ENCODE peak calls at places on chromosomes 7 and 10, in seven cellular contexts. S, O, I, F, V, B and P are unnamed samples.

GRCh38 chr10:118101501-118101900 is 54.8 kb upstream of the RAB11FIP2 start:
- DNase-seq in S (no peak), O (no peak), I (no peak), F (no peak), V (no peak), B (no peak), P (no peak)

GRCh38 chr7:23691320-23691719 is 11.3 kb downstream of the FAM221A start:
- DNase-seq in S (no peak), O (no peak), I (no peak), F (no peak), V (no peak), B (no peak), P (no peak)

GRCh38 chr7:43834463-43835251 is 34.7 kb downstream of the MRPS24 start:
- DNase-seq in S (no peak), O (no peak), I (peak), F (no peak), V (no peak), B (no peak), P (no peak)

GRCh38 chr10:35781643-35782035 is 139.5 kb upstream of the FZD8 start:
- DNase-seq in S (no peak), O (no peak), I (no peak), F (no peak), V (no peak), B (no peak), P (no peak)

GRCh38 chr7:148700693-148701092 is 2.0 kb downstream of the CUL1 start:
- DNase-seq in S (no peak), O (no peak), I (no peak), F (no peak), V (no peak), B (no peak), P (no peak)

GRCh38 chr10:86163522-86164215 is 202.9 kb downstream of the GRID1 start:
- DNase-seq in S (no peak), O (no peak), I (no peak), F (no peak), V (no peak), B (no peak), P (no peak)

GRCh38 chr10:111113961-111114830 is 37.4 kb downstream of the ADRA2A start:
- DNase-seq in S (no peak), O (no peak), I (no peak), F (no peak), V (no peak), B (no peak), P (no peak)

GRCh38 chr7:105828141-105828540 is 48.3 kb downstream of the ATXN7L1 start:
- DNase-seq in S (no peak), O (no peak), I (no peak), F (no peak), V (no peak), B (no peak), P (no peak)

GRCh38 chr7:70208236-70209063 is 610.2 kb downstream of the AUTS2 start:
- DNase-seq in S (no peak), O (no peak), I (no peak), F (no peak), V (no peak), B (no peak), P (no peak)

GRCh38 chr7:107045195-107045960 is 873 bp downstream of the PRKAR2B start:
- DNase-seq in S (no peak), O (no peak), I (no peak), F (no peak), V (no peak), B (no peak), P (no peak)

GRCh38 chr10:84237199-84238051 is 3.9 kb downstream of the LRIT1 start:
- DNase-seq in S (no peak), O (no peak), I (no peak), F (no peak), V (no peak), B (no peak), P (no peak)

GRCh38 chr7:28180364-28181147 is at the start of gene JAZF1:
- DNase-seq in S (peak), O (peak), I (peak), F (no peak), V (no peak), B (peak), P (peak)

GRCh38 chr7:158734861-158735260 is 30.3 kb upstream of the NCAPG2 start:
- DNase-seq in S (no peak), O (no peak), I (no peak), F (no peak), V (no peak), B (no peak), P (no peak)

GRCh38 chr7:29859089-29859488 is 52.8 kb downstream of the WIPF3 start:
- DNase-seq in S (no peak), O (no peak), I (no peak), F (no peak), V (no peak), B (no peak), P (no peak)

GRCh38 chr7:100053201-100053600 is 3.6 kb downstream of the ZSCAN21 start:
- DNase-seq in S (peak), O (no peak), I (peak), F (no peak), V (peak), B (peak), P (peak)

GRCh38 chr7:270351-270983 is 19.5 kb upstream of the FOXL3 start:
- DNase-seq in S (no peak), O (no peak), I (no peak), F (no peak), V (no peak), B (no peak), P (no peak)

GRCh38 chr7:154842608-154843007 is 160.3 kb downstream of the PAXIP1 start:
- DNase-seq in S (no peak), O (no peak), I (no peak), F (no peak), V (no peak), B (no peak), P (no peak)

GRCh38 chr10:62050941-62051433 is 149.5 kb downstream of the ARID5B start:
- DNase-seq in S (no peak), O (no peak), I (peak), F (no peak), V (peak), B (peak), P (peak)

GRCh38 chr10:80468002-80468401 is 13.9 kb downstream of the TSPAN14 start:
- DNase-seq in S (no peak), O (no peak), I (no peak), F (no peak), V (no peak), B (peak), P (no peak)

GRCh38 chr7:8197994-8198698 is 63.8 kb downstream of the ICA1 start:
- DNase-seq in S (no peak), O (no peak), I (no peak), F (no peak), V (no peak), B (no peak), P (no peak)

GRCh38 chr10:115948415-115948814 is 324.6 kb downstream of the GFRA1 start:
- DNase-seq in S (no peak), O (no peak), I (no peak), F (no peak), V (no peak), B (no peak), P (no peak)

GRCh38 chr7:32319019-32319382 is 171.2 kb downstream of the LSM5 start:
- DNase-seq in S (no peak), O (no peak), I (no peak), F (no peak), V (no peak), B (no peak), P (no peak)

GRCh38 chr10:95416973-95417372 is 126.2 kb upstream of the PDLIM1 start:
- DNase-seq in S (no peak), O (no peak), I (no peak), F (no peak), V (no peak), B (no peak), P (no peak)

GRCh38 chr10:34643620-34644019 is 171.5 kb downstream of the PARD3 start:
- DNase-seq in S (no peak), O (no peak), I (no peak), F (no peak), V (no peak), B (no peak), P (no peak)

GRCh38 chr7:119999743-120000475 is 273.1 kb upstream of the KCND2 start:
- DNase-seq in S (no peak), O (no peak), I (no peak), F (no peak), V (no peak), B (no peak), P (no peak)

GRCh38 chr10:25694206-25694933 is 239.7 kb upstream of the MYO3A start:
- DNase-seq in S (no peak), O (no peak), I (no peak), F (no peak), V (no peak), B (no peak), P (no peak)

GRCh38 chr10:15642095-15642494 is 77.6 kb downstream of the ITGA8 start:
- DNase-seq in S (no peak), O (no peak), I (no peak), F (no peak), V (no peak), B (no peak), P (no peak)

GRCh38 chr10:62308101-62308500 is 39.5 kb upstream of the RTKN2 start:
- DNase-seq in S (no peak), O (no peak), I (no peak), F (no peak), V (no peak), B (no peak), P (no peak)

GRCh38 chr10:12489806-12490205 is 140.5 kb downstream of the CAMK1D start:
- DNase-seq in S (no peak), O (no peak), I (no peak), F (no peak), V (no peak), B (no peak), P (no peak)

GRCh38 chr7:26616235-26616634 is 248.2 kb downstream of the SKAP2 start:
- DNase-seq in S (no peak), O (no peak), I (no peak), F (no peak), V (peak), B (no peak), P (no peak)

GRCh38 chr7:99098824-99099498 is 44.9 kb downstream of the SMURF1 start:
- DNase-seq in S (no peak), O (no peak), I (no peak), F (no peak), V (peak), B (no peak), P (no peak)

GRCh38 chr10:124999433-125000365 is 57.8 kb downstream of the ZRANB1 start:
- DNase-seq in S (peak), O (peak), I (no peak), F (no peak), V (no peak), B (peak), P (no peak)

GRCh38 chr7:23120106-23120505 is 14.5 kb downstream of the KLHL7 start:
- DNase-seq in S (no peak), O (no peak), I (no peak), F (no peak), V (no peak), B (no peak), P (no peak)

GRCh38 chr7:147245274-147245673 is 1128.7 kb downstream of the CNTNAP2 start:
- DNase-seq in S (peak), O (no peak), I (peak), F (no peak), V (no peak), B (peak), P (peak)